ENCODE peak calls at places on chromosomes 6 and 20, in five cellular contexts. P is nephron progenitor cell, J is foreskin keratinocyte, F is AG10803, A is Calu3. L is an unnamed sample.
A peak's percentile ranks its signal among the peaks of the same experiment; 100 is the strongest.

GRCh38 chr6:159463440-159463839 is 229.6 kb downstream of the SOD2 start:
- DNase-seq in P (no peak), J (no peak), F (peak; percentile 9), A (no peak), L (peak; percentile 42)

GRCh38 chr6:159623156-159623555 is 69.9 kb downstream of the SOD2 start:
- DNase-seq in P (no peak), J (no peak), F (no peak), A (no peak), L (no peak)

GRCh38 chr6:42100029-42100901 is 42.2 kb downstream of the C6orf132 start:
- DNase-seq in P (no peak), J (peak; percentile 56), F (peak; percentile 53), A (peak; percentile 31), L (peak; percentile 80)

GRCh38 chr6:110949679-110950285 is 8.7 kb upstream of the GTF3C6 start:
- DNase-seq in P (no peak), J (no peak), F (peak; percentile 47), A (no peak), L (peak; percentile 71)

GRCh38 chr6:143774347-143774746 is 68.8 kb upstream of the LTV1 start:
- DNase-seq in P (no peak), J (no peak), F (peak; percentile 11), A (no peak), L (no peak)

GRCh38 chr20:58209652-58210397 is 18.6 kb downstream of the ANKRD60 start:
- DNase-seq in P (peak; percentile 97), J (peak; percentile 44), F (peak; percentile 59), A (peak; percentile 96), L (peak; percentile 75)

GRCh38 chr6:11754625-11755289 is 23.8 kb downstream of the ADTRP start:
- DNase-seq in P (no peak), J (peak; percentile 70), F (peak; percentile 75), A (no peak), L (peak; percentile 80)

GRCh38 chr6:62344850-62345249 is 58.8 kb upstream of the KHDRBS2 start:
- DNase-seq in P (no peak), J (no peak), F (no peak), A (no peak), L (no peak)

GRCh38 chr6:25503686-25504085 is 148.3 kb upstream of the SCGN start:
- DNase-seq in P (no peak), J (peak; percentile 36), F (no peak), A (no peak), L (no peak)

GRCh38 chr20:63071541-63072181 is 64.9 kb upstream of the BHLHE23 start:
- DNase-seq in P (peak; percentile 65), J (peak; percentile 62), F (peak; percentile 54), A (no peak), L (peak; percentile 75)

GRCh38 chr6:167141667-167142432 is 15.9 kb downstream of the GPR31 start:
- DNase-seq in P (peak; percentile 71), J (no peak), F (no peak), A (peak; percentile 76), L (peak; percentile 10)

GRCh38 chr6:7886132-7886531 is 24.5 kb downstream of the TXNDC5 start:
- DNase-seq in P (no peak), J (no peak), F (no peak), A (no peak), L (no peak)

GRCh38 chr6:34154668-34155447 is 9.0 kb upstream of the GRM4 start:
- DNase-seq in P (peak; percentile 92), J (no peak), F (peak; percentile 35), A (peak; percentile 91), L (peak; percentile 50)

GRCh38 chr6:11989376-11989775 is 22.7 kb upstream of the HIVEP1 start:
- DNase-seq in P (no peak), J (peak; percentile 42), F (peak; percentile 59), A (no peak), L (peak; percentile 70)

GRCh38 chr6:23633986-23634385 is 492.0 kb upstream of the NRSN1 start:
- DNase-seq in P (no peak), J (no peak), F (no peak), A (no peak), L (no peak)

GRCh38 chr20:5448449-5449118 is 131.8 kb upstream of the PROKR2 start:
- DNase-seq in P (peak; percentile 75), J (peak; percentile 23), F (peak; percentile 27), A (peak; percentile 60), L (peak; percentile 56)

GRCh38 chr6:32447932-32448331 is 8.2 kb downstream of the HLA-DRA start:
- DNase-seq in P (no peak), J (no peak), F (no peak), A (no peak), L (no peak)

GRCh38 chr6:7446056-7446455 is 56.4 kb downstream of the RIOK1 start:
- DNase-seq in P (no peak), J (no peak), F (no peak), A (no peak), L (no peak)

GRCh38 chr20:58254890-58255289 is 26.4 kb upstream of the ANKRD60 start:
- DNase-seq in P (no peak), J (no peak), F (no peak), A (no peak), L (no peak)

GRCh38 chr6:74967821-74968220 is 238.0 kb downstream of the COL12A1 start:
- DNase-seq in P (no peak), J (no peak), F (no peak), A (no peak), L (no peak)

GRCh38 chr20:9368893-9369292 is 145.5 kb upstream of the LAMP5 start:
- DNase-seq in P (no peak), J (no peak), F (no peak), A (no peak), L (no peak)

GRCh38 chr20:1417273-1417672 is 24.4 kb upstream of the FKBP1A start:
- DNase-seq in P (no peak), J (peak; percentile 99), F (peak; percentile 64), A (no peak), L (peak; percentile 40)

GRCh38 chr6:79922018-79922417 is 25.3 kb downstream of the ELOVL4 start:
- DNase-seq in P (no peak), J (peak; percentile 19), F (no peak), A (no peak), L (no peak)

GRCh38 chr6:148445116-148445515 is 102.5 kb downstream of the SASH1 start:
- DNase-seq in P (no peak), J (peak; percentile 65), F (no peak), A (no peak), L (no peak)

GRCh38 chr20:36542019-36542488 is 735 bp downstream of the MYL9 start:
- DNase-seq in P (peak; percentile 54), J (no peak), F (peak; percentile 67), A (peak; percentile 33), L (peak; percentile 64)

GRCh38 chr6:126170433-126170832 is 169.5 kb upstream of the CENPW start:
- DNase-seq in P (no peak), J (no peak), F (no peak), A (no peak), L (no peak)

DNA sequence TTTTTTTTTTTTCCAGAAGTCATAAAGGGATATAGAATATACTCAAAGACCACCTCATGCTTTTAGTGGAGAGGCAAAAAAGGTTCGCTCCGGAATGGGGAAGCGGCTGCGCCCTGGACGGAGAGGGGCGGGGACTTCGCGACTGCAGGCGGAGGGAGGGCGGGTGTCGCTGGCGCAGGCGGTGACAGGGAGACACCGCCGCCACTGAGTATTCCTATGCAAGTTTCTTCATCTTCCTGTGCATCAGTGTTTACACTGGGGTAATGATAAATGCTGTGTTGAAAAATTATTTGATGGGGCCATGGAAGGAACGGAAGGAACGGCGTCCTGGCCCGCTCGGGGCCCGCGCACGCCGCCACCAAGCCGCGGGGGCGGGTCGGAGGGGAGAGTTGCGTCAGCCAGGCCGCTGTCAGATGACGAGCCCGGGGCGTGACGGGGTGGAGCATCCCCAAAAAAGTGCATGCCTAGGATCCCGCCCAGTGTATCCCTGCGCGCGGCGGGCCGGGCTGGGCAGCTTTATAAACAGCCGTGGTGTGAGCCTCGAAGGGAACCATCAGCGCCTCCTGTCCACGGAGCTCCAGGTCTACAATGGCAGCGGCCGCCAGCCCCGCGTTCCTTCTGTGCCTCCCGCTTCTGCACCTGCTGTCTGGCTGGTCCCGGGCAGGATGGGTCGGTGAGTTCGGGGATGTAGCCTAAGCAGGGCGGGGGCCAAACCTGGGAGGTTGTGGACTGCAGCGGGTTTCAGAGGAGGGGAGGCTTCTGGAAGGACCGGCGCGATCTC is at the start of gene ULBP1:
- DNase-seq in P (peak; percentile 66), J (peak; percentile 77), F (peak; percentile 94), A (peak; percentile 80), L (peak; percentile 86)
- TF ChIP-seq CTCF in P (no peak), J (peak; percentile 26), F (peak; percentile 20), A (no peak), L (no peak)

GRCh38 chr6:87393026-87393622 is 14.6 kb upstream of the CFAP206 start:
- DNase-seq in P (peak; percentile 37), J (peak; percentile 34), F (peak; percentile 76), A (peak; percentile 38), L (peak; percentile 81)
- TF ChIP-seq CTCF in P (peak; percentile 73), J (peak; percentile 85), F (peak; percentile 77), A (peak; percentile 55), L (peak; percentile 62)

GRCh38 chr20:44942264-44942973 is 17.8 kb downstream of the TOMM34 start:
- DNase-seq in P (no peak), J (no peak), F (no peak), A (no peak), L (no peak)
- TF ChIP-seq CTCF in P (no peak), J (peak; percentile 1), F (no peak), A (no peak), L (no peak)

GRCh38 chr6:85449388-85449817 is 480 bp upstream of the NT5E start:
- DNase-seq in P (no peak), J (peak; percentile 91), F (peak; percentile 77), A (peak; percentile 12), L (peak; percentile 74)

GRCh38 chr6:85443720-85444119 is 6.2 kb upstream of the NT5E start:
- DNase-seq in P (no peak), J (no peak), F (no peak), A (no peak), L (no peak)
- TF ChIP-seq CTCF in P (no peak), J (no peak), F (no peak), A (no peak), L (no peak)

DNA sequence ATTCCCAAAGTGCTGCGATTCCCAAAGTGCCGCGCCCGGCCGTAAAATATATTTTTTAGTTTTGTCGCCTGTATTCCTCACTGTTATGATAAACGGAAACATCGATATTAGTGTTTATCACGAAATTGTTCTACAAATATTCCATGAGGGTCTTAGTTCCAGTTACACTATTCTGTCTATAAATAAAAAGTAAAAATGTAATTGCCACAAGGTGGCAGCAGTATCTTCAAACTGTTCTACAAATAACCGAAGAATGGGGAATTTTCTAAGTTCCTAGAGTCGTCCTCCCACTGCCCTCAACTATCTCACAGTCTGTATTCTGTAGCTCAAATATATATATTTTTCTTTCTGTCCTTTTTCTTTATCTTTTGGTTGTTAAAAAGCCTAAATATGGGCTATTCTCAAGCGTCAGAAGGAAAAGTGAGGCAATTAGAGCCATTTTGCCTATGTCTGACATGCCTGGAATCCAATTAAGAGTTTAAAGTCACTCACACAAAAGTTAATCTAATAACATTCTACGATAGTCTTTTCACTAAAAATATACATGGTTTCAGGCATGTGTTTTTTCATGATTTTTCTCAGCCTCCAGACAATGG is 14.1 kb upstream of the FAM162B start:
- DNase-seq in P (peak; percentile 9), J (peak; percentile 9), F (peak; percentile 36), A (peak; percentile 2), L (peak; percentile 68)
- TF ChIP-seq CTCF in P (peak; percentile 57), J (peak; percentile 60), F (peak; percentile 57), A (no peak), L (peak; percentile 33)

GRCh38 chr20:15699431-15700146 is 873.7 kb downstream of the KIF16B start:
- DNase-seq in P (no peak), J (peak; percentile 88), F (no peak), A (no peak), L (no peak)
- TF ChIP-seq CTCF in P (no peak), J (peak; percentile 71), F (no peak), A (no peak), L (no peak)

GRCh38 chr6:57040011-57040410 is 6.5 kb upstream of the KIAA1586 start:
- DNase-seq in P (no peak), J (no peak), F (no peak), A (peak; percentile 12), L (no peak)
- TF ChIP-seq CTCF in P (no peak), J (no peak), F (no peak), A (peak; percentile 10), L (peak; percentile 7)